ENCODE peak calls at places on chromosome 5, in six cellular contexts. K, D, Q, J, Y and P are unnamed samples.

GRCh38 chr5:95414441-95414840 is 23.3 kb downstream of the FAM81B start:
- DNase-seq in K (no peak), D (no peak), Q (no peak), J (no peak), Y (no peak), P (no peak)

GRCh38 chr5:168382421-168382820 is 91.0 kb downstream of the WWC1 start:
- DNase-seq in K (no peak), D (no peak), Q (no peak), J (no peak), Y (no peak), P (no peak)

GRCh38 chr5:137300411-137301240 is 198.5 kb downstream of the SPOCK1 start:
- DNase-seq in K (no peak), D (no peak), Q (peak; percentile 41), J (no peak), Y (peak; percentile 23), P (no peak)

GRCh38 chr5:110371725-110372041 is 354.8 kb downstream of the TMEM232 start:
- DNase-seq in K (no peak), D (peak; percentile 52), Q (no peak), J (no peak), Y (no peak), P (no peak)

GRCh38 chr5:159071382-159071781 is 28.3 kb downstream of the EBF1 start:
- DNase-seq in K (no peak), D (peak; percentile 77), Q (no peak), J (no peak), Y (no peak), P (no peak)

GRCh38 chr5:172110921-172111873 is 76.8 kb downstream of the STK10 start:
- DNase-seq in K (peak; percentile 92), D (peak; percentile 97), Q (peak; percentile 56), J (no peak), Y (peak; percentile 80), P (peak; percentile 41)

GRCh38 chr5:53479656-53480473 is 564 bp upstream of the FST start:
- DNase-seq in K (no peak), D (no peak), Q (peak; percentile 59), J (no peak), Y (peak; percentile 77), P (peak; percentile 76)

GRCh38 chr5:1415626-1416360 is 29.4 kb downstream of the SLC6A3 start:
- DNase-seq in K (no peak), D (no peak), Q (no peak), J (no peak), Y (no peak), P (no peak)

GRCh38 chr5:128082551-128083032 is 974 bp upstream of the SLC12A2 start:
- DNase-seq in K (no peak), D (no peak), Q (no peak), J (no peak), Y (no peak), P (no peak)

GRCh38 chr5:29796018-29796417 is 1397.5 kb upstream of the CDH6 start:
- DNase-seq in K (no peak), D (no peak), Q (no peak), J (no peak), Y (no peak), P (no peak)

GRCh38 chr5:61357745-61358144 is 25.7 kb downstream of the ZSWIM6 start:
- DNase-seq in K (peak; percentile 11), D (peak; percentile 57), Q (no peak), J (no peak), Y (no peak), P (no peak)

GRCh38 chr5:144179226-144179625 is 8.6 kb downstream of the KCTD16 start:
- DNase-seq in K (no peak), D (no peak), Q (no peak), J (no peak), Y (no peak), P (no peak)

GRCh38 chr5:83957188-83957587 is 236.5 kb upstream of the HAPLN1 start:
- DNase-seq in K (no peak), D (no peak), Q (no peak), J (no peak), Y (peak; percentile 31), P (no peak)

GRCh38 chr5:178160176-178160575 is 6.5 kb upstream of the NHP2 start:
- DNase-seq in K (peak; percentile 57), D (no peak), Q (no peak), J (no peak), Y (no peak), P (no peak)

GRCh38 chr5:168076561-168076991 is 214.9 kb upstream of the WWC1 start:
- DNase-seq in K (no peak), D (peak; percentile 67), Q (peak; percentile 67), J (no peak), Y (no peak), P (peak; percentile 56)

GRCh38 chr5:157434096-157434495 is 25.9 kb upstream of the NIPAL4 start:
- DNase-seq in K (no peak), D (no peak), Q (no peak), J (no peak), Y (no peak), P (no peak)

GRCh38 chr5:179700401-179700918 is 1.7 kb downstream of the CANX start:
- DNase-seq in K (peak; percentile 13), D (no peak), Q (peak; percentile 7), J (no peak), Y (peak; percentile 32), P (peak; percentile 61)

GRCh38 chr5:139668064-139668880 is 20.1 kb downstream of the CXXC5 start:
- DNase-seq in K (peak; percentile 56), D (no peak), Q (peak; percentile 42), J (no peak), Y (peak; percentile 73), P (peak; percentile 35)

GRCh38 chr5:139670369-139671095 is 22.4 kb downstream of the CXXC5 start:
- DNase-seq in K (peak; percentile 98), D (peak; percentile 71), Q (no peak), J (no peak), Y (no peak), P (no peak)

GRCh38 chr5:139667730-139668063 is 19.5 kb downstream of the CXXC5 start:
- DNase-seq in K (no peak), D (no peak), Q (peak; percentile 48), J (no peak), Y (no peak), P (no peak)

GRCh38 chr5:139669681-139670368 is 21.7 kb downstream of the CXXC5 start:
- DNase-seq in K (peak; percentile 92), D (no peak), Q (no peak), J (no peak), Y (no peak), P (no peak)

GRCh38 chr5:139668924-139669680 is 21.0 kb downstream of the CXXC5 start:
- DNase-seq in K (peak; percentile 49), D (no peak), Q (no peak), J (no peak), Y (no peak), P (no peak)
- H2AFZ ChIP-seq in K (no peak overlapping the region), D (no peak overlapping the region), Q (peak overlapping the region; percentile 57), J (no peak overlapping the region), Y (peak overlapping the region; percentile 94), P (no peak overlapping the region)

GRCh38 chr5:138870611-138871010 is 4.5 kb downstream of the LRRTM2 start:
- DNase-seq in K (no peak), D (no peak), Q (no peak), J (no peak), Y (peak; percentile 30), P (no peak)

GRCh38 chr5:138869038-138869437 is 6.1 kb downstream of the LRRTM2 start:
- DNase-seq in K (no peak), D (no peak), Q (no peak), J (no peak), Y (no peak), P (no peak)

GRCh38 chr5:138873096-138873885 is 1.8 kb downstream of the LRRTM2 start:
- DNase-seq in K (no peak), D (no peak), Q (no peak), J (peak; percentile 19), Y (peak; percentile 54), P (no peak)

GRCh38 chr5:138867011-138867410 is 8.1 kb downstream of the LRRTM2 start:
- DNase-seq in K (no peak), D (no peak), Q (no peak), J (no peak), Y (no peak), P (no peak)

DNA sequence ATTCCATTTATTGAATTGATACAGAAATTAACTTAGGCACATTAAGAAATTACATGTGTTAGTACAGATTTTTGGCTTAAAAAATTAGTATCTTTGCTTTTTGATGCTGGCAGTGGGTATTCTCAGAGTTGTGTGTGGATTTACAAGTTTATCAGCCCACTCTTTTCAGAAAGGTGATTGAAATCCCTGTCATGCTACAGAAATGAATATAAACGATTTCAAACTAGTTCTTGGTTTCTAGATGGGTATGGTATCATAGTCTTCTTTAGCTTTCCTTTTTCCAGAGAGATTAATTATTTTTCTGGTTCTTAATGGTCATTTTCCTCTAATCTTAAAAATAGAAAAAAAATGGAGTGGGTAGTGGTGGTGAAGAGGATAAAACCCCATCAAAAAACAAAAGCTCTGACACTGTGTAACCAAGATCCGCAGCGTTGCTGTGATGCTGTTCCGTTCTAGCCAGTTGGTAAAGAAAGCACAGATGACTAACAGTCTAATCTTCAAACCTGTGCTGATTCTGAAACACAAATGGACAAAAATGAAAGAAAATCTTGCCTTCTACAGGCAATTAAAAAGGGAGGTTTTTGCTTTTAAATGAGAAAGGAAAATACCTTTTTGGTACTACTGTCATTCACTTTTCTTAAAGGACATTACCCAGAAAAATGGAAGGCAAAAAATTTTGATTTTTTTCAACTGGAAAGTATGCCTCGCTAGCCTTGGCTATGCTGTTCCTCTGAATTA is 5.2 kb downstream of the LRRTM2 start:
- DNase-seq in K (no peak), D (no peak), Q (peak; percentile 20), J (peak; percentile 24), Y (peak; percentile 56), P (no peak)
- H3K79me2 ChIP-seq in K (no peaks in the 10 kb centered on the region), D (no peaks in the 10 kb centered on the region), Q (peaks cover 47% of the 10 kb centered on the region), J (peaks cover 68% of the 10 kb centered on the region), Y (peaks cover 96% of the 10 kb centered on the region), P (peaks cover 100% of the 10 kb centered on the region)

DNA sequence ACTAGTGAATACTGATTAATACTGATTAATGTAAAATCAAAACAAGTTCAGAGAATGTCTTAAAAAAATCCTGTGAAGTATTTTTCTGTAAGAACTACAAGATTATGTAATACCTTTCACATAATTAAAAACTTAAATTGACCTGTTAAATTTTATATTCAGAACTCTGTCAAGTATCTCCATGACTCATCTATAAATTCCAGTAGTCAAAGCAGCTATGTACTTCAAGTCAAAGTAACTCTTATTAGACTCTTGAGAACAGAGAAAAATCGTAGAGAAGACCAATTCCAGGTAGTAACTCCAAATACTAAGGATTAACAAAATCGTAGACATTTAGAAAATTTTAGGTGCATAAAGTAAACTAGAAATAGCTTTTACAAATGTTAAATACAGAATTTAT is 77.1 kb downstream of the HOMER1 start:
- DNase-seq in K (no peak), D (no peak), Q (peak; percentile 8), J (no peak), Y (peak; percentile 2), P (no peak)
- H3K27ac ChIP-seq in K (no peak overlapping the region), D (no peak overlapping the region), Q (no peak overlapping the region), J (no peak overlapping the region), Y (no peak overlapping the region), P (no peak overlapping the region)

GRCh38 chr5:132739232-132739631 is 1.9 kb upstream of the KIF3A start:
- DNase-seq in K (no peak), D (no peak), Q (no peak), J (no peak), Y (no peak), P (no peak)

GRCh38 chr5:132736853-132737833 is at the start of gene KIF3A:
- DNase-seq in K (peak; percentile 98), D (peak; percentile 99), Q (peak; percentile 94), J (peak; percentile 91), Y (peak; percentile 96), P (peak; percentile 99)

GRCh38 chr5:132734687-132735086 is 2.7 kb downstream of the KIF3A start:
- DNase-seq in K (no peak), D (no peak), Q (no peak), J (no peak), Y (no peak), P (no peak)

GRCh38 chr5:132742158-132742557 is 4.8 kb upstream of the KIF3A start:
- DNase-seq in K (no peak), D (no peak), Q (no peak), J (no peak), Y (no peak), P (no peak)

GRCh38 chr5:132737982-132738770 is 830 bp upstream of the KIF3A start:
- DNase-seq in K (no peak), D (no peak), Q (no peak), J (no peak), Y (no peak), P (no peak)
- H2AFZ ChIP-seq in K (peak overlapping the region; percentile 98), D (peak overlapping the region; percentile 97), Q (peak overlapping the region; percentile 13), J (peak overlapping the region; percentile 99), Y (peak overlapping the region; percentile 98), P (peak overlapping the region; percentile 62)